ENCODE peak calls at places on chromosomes 3 and 15, in eight cellular contexts. Y is neural progenitor cell, R is GM23338, L is hepatocyte, Z is HCT116, C is SK-N-SH, H is OCI-LY7, N is MM.1S. Q is an unnamed sample.

GRCh38 chr3:34725774-34726173 is 913.6 kb upstream of the ARPP21 start:
- DNase-seq in Y (peak; percentile 38), R (no peak), L (no peak), Z (no peak), C (no peak), H (no peak), N (no peak), Q (no peak)

GRCh38 chr3:163745204-163745603 is 1333.1 kb downstream of the SI start:
- DNase-seq in Y (no peak), R (no peak), L (no peak), Z (no peak), C (no peak), H (no peak), N (no peak), Q (no peak)

GRCh38 chr15:71069693-71070092 is 45.6 kb upstream of the THSD4 start:
- DNase-seq in Y (no peak), R (no peak), L (no peak), Z (no peak), C (no peak), H (no peak), N (no peak), Q (peak; percentile 20)

GRCh38 chr15:87477759-87478687 is 778.5 kb downstream of the NTRK3 start:
- DNase-seq in Y (peak; percentile 15), R (peak; percentile 37), L (peak; percentile 90), Z (no peak), C (peak; percentile 49), H (no peak), N (no peak), Q (peak; percentile 49)

GRCh38 chr3:193301441-193301840 is 60.4 kb downstream of the PLAAT1 start:
- DNase-seq in Y (no peak), R (no peak), L (no peak), Z (peak; percentile 16), C (no peak), H (no peak), N (no peak), Q (peak; percentile 72)

GRCh38 chr3:181623924-181624694 is 87.6 kb upstream of the SOX2 start:
- DNase-seq in Y (peak; percentile 15), R (no peak), L (peak; percentile 22), Z (peak; percentile 2), C (peak; percentile 14), H (no peak), N (no peak), Q (peak; percentile 68)

GRCh38 chr3:169771651-169772529 is 1.3 kb upstream of the MYNN start:
- DNase-seq in Y (peak; percentile 87), R (peak; percentile 78), L (peak; percentile 87), Z (peak; percentile 65), C (peak; percentile 65), H (peak; percentile 85), N (peak; percentile 92), Q (peak; percentile 91)

GRCh38 chr3:9613349-9613748 is 36.0 kb upstream of the MTMR14 start:
- DNase-seq in Y (no peak), R (no peak), L (no peak), Z (no peak), C (no peak), H (no peak), N (no peak), Q (no peak)

GRCh38 chr3:77051927-77052542 is 12.1 kb downstream of the ROBO2 start:
- DNase-seq in Y (peak; percentile 20), R (peak; percentile 6), L (no peak), Z (no peak), C (peak; percentile 14), H (no peak), N (no peak), Q (no peak)

GRCh38 chr3:58163234-58163633 is 47.5 kb downstream of the DNASE1L3 start:
- DNase-seq in Y (no peak), R (no peak), L (no peak), Z (no peak), C (no peak), H (no peak), N (no peak), Q (no peak)

GRCh38 chr15:73800662-73801345 is 47.7 kb upstream of the INSYN1 start:
- DNase-seq in Y (no peak), R (no peak), L (peak; percentile 37), Z (no peak), C (no peak), H (no peak), N (no peak), Q (peak; percentile 46)

GRCh38 chr3:23542079-23542478 is 263.7 kb upstream of the UBE2E1 start:
- DNase-seq in Y (no peak), R (no peak), L (no peak), Z (no peak), C (no peak), H (no peak), N (no peak), Q (no peak)

GRCh38 chr15:101393172-101393571 is 96.3 kb downstream of the PCSK6 start:
- DNase-seq in Y (no peak), R (no peak), L (no peak), Z (no peak), C (no peak), H (no peak), N (no peak), Q (no peak)

GRCh38 chr15:41258706-41259471 is 27.8 kb downstream of the CHP1 start:
- DNase-seq in Y (no peak), R (no peak), L (peak; percentile 62), Z (no peak), C (no peak), H (peak; percentile 47), N (no peak), Q (peak; percentile 91)

DNA sequence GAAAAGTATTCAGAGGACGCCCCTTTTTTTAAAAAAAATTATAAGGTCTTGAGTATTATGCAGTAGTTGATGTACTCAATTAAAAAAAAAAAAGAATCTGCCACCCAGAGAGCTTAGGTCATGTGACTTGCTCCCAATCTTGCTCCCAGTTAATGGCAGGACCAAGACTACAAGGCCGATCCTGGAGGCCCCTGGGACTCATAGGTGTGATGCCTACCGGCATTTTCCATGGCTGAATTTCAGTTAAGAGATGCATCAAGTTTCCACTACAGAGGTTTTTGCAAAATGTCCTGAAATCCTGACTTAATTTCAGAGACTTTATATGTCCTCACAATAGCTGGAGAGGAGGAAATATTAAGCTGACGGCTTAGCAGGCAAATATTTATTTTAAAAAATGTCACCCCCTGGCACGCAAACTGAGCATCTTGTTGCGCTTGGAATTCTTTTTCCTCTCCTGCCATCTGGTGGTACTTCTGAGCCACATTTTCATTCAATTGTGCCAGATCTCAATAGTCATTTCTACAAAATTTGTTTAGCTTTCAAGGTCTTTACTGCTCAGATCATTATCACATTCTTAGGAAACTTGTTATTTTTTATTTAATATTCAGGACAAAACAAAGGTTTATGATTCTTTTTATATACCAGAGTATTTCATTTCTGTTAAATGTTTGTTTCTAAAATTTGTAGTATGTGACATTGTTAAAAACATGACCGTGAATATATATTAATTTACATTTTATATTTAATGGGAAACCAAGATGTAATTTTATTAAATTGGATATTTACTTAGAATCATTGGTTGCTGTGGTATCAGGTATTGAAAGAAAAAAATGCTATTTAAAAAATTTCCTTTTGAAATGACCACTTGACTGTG is 189.1 kb upstream of the THRB start:
- DNase-seq in Y (peak; percentile 30), R (peak; percentile 72), L (peak; percentile 82), Z (peak; percentile 28), C (peak; percentile 28), H (no peak), N (no peak), Q (peak; percentile 88)
- TF ChIP-seq CTCF in Y (peak; percentile 72), R (peak; percentile 78), L (peak; percentile 81), Z (peak; percentile 65), C (peak; percentile 70), H (peak; percentile 65), N (peak; percentile 18), Q (peak; percentile 90)

GRCh38 chr15:27601239-27601942 is 497.7 kb downstream of the OCA2 start:
- DNase-seq in Y (peak; percentile 24), R (no peak), L (peak; percentile 12), Z (no peak), C (no peak), H (no peak), N (peak; percentile 92), Q (peak; percentile 51)

DNA sequence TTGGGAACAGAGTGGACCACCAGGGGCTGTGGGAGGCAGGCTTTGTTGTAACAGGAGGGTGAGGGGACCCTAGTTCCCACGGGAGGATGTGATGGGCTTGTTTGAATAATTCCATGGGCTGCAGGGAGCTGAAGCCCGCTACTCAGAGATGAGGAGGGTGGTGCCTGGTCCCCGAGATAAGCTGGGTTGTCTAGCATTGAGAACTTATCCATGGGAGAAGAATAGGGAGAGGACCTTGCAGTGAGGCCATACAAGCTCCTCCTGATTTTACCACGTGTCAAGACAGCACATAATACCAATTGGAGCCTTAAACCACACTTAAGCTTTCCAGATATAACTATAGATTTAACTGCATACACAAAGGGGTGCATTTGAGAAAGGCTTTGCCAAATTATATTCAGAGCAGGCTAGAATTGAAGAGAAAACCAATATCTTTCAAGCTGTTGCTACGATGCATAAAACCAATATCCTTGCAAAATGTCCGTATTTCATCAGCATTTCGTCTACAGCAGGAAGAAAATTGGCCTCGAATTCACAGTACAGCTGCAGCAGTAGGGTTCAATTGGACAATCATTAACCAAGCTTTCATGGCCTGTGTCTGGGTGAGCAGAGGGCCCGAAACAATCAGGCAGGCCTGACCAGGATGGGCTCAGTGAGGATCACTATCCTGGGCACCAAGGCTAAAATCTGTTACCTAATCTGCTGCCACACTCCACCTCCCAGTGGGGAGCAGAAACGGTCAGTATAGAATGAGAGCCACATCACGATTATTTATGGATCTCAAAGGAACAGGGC is 500.7 kb downstream of the OCA2 start:
- DNase-seq in Y (no peak), R (no peak), L (no peak), Z (no peak), C (no peak), H (no peak), N (no peak), Q (no peak)
- H2AFZ ChIP-seq in Y (no peak overlapping the region), R (no peak overlapping the region), L (no peak overlapping the region), Z (no peak overlapping the region), C (no peak overlapping the region), H (no peak overlapping the region), N (no peak overlapping the region), Q (no peak overlapping the region)

GRCh38 chr3:194496217-194496881 is 9.5 kb upstream of the ATP13A3 start:
- DNase-seq in Y (no peak), R (no peak), L (no peak), Z (no peak), C (no peak), H (no peak), N (no peak), Q (peak; percentile 25)
- TF ChIP-seq EZH2phosphoT487 in Y (no peak), R (no peak), L (no peak), Z (no peak), C (no peak), H (no peak), N (no peak), Q (no peak)

DNA sequence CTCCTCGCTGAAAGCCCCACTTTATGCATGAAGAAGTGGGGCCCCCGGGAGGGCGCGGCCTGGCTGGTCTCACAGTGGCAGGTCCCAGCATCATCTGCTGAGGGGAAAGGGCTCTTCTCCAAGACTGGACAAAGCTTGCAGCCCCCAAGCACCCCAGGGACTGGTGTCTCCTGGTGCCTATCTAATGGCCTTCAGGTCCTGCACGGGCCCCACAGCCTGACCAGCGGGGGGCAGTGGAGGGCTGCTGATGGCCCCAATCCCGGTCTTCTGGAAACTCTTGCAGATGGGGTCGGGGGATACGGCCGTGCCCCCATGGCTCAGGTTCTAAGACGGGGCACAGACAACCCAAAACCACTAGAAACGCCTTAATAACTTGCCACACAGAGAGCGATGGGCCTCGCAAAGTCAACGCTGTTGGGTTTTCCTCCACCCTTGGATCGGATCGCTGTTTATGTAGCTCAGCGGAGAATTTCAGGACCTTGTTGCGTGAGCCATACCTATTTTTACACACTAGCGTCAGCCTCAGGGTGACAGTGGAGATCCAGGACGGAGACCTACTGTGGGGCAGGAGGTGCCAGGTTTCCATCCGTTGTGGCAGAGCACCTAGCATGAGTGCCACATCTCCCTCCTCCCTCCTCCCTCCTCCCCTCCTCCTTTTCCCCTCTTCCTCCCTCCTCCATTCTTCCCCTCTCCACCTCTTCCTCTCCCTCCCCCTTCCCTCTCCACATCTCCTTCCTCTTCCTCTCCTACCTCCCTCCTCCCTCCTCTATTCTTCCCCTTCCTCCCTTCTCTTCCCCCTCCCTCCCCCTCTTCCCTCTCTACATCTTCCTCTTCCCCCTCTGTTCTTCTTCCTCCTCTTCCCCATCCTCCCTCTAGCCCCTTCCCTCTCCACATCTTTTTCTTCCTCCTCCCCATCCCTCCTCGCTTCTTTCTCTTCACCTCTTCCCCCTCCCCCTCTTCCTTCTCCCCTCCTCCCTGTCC is 79.3 kb upstream of the ALDH1L1 start:
- DNase-seq in Y (peak; percentile 60), R (peak; percentile 66), L (peak; percentile 49), Z (no peak), C (peak; percentile 79), H (peak; percentile 35), N (no peak), Q (peak; percentile 21)
- TF ChIP-seq CTCF in Y (peak; percentile 63), R (peak; percentile 85), L (peak; percentile 50), Z (peak; percentile 70), C (peak; percentile 45), H (peak; percentile 73), N (peak; percentile 42), Q (peak; percentile 63)